ENCODE peak calls at places on chromosome 21, in four cellular contexts. G, Y, U and N are unnamed samples.

GRCh38 chr21:41947596-41948403 is 6.0 kb downstream of the C2CD2 start:
- DNase-seq in G (no peak), Y (no peak), U (no peak), N (no peak)

GRCh38 chr21:38818336-38818723 is 12.6 kb downstream of the ETS2 start:
- DNase-seq in G (no peak), Y (no peak), U (no peak), N (no peak)

GRCh38 chr21:45779226-45779625 is 135.7 kb downstream of the PCBP3 start:
- DNase-seq in G (no peak), Y (no peak), U (no peak), N (no peak)

GRCh38 chr21:37665230-37666024 is 250.8 kb downstream of the KCNJ6 start:
- DNase-seq in G (no peak), Y (no peak), U (no peak), N (no peak)

GRCh38 chr21:35603471-35603870 is 456.9 kb downstream of the SETD4 start:
- DNase-seq in G (no peak), Y (no peak), U (no peak), N (no peak)

GRCh38 chr21:45493401-45494001 is 48.7 kb downstream of the SLC19A1 start:
- DNase-seq in G (no peak), Y (no peak), U (no peak), N (no peak)

GRCh38 chr21:42219606-42220137 is 732 bp downstream of the ABCG1 start:
- DNase-seq in G (peak; percentile 58), Y (peak; percentile 50), U (peak; percentile 57), N (peak; percentile 49)

GRCh38 chr21:35059742-35060141 is 10.6 kb upstream of the RUNX1 start:
- DNase-seq in G (no peak), Y (no peak), U (no peak), N (no peak)

GRCh38 chr21:44862869-44863685 is 10.4 kb downstream of the PTTG1IP start:
- DNase-seq in G (no peak), Y (no peak), U (no peak), N (no peak)

GRCh38 chr21:35829014-35829525 is 231.3 kb downstream of the SETD4 start:
- DNase-seq in G (no peak), Y (no peak), U (no peak), N (no peak)

GRCh38 chr21:37546299-37546908 is 179.8 kb downstream of the DYRK1A start:
- DNase-seq in G (no peak), Y (no peak), U (no peak), N (no peak)

GRCh38 chr21:16968436-16968835 is 544.4 kb upstream of the CXADR start:
- DNase-seq in G (no peak), Y (no peak), U (no peak), N (no peak)

GRCh38 chr21:42781981-42782722 is 97.2 kb downstream of the WDR4 start:
- DNase-seq in G (no peak), Y (no peak), U (no peak), N (peak; percentile 63)

GRCh38 chr21:42493109-42494060 is 2.6 kb downstream of the RSPH1 start:
- DNase-seq in G (no peak), Y (no peak), U (no peak), N (no peak)

GRCh38 chr21:46159841-46160562 is 4.6 kb upstream of the FTCD start:
- DNase-seq in G (no peak), Y (no peak), U (no peak), N (peak; percentile 5)

GRCh38 chr21:42110691-42111469 is 39.8 kb downstream of the UMODL1 start:
- DNase-seq in G (no peak), Y (no peak), U (no peak), N (no peak)

GRCh38 chr21:38223893-38224540 is 32.8 kb upstream of the KCNJ15 start:
- DNase-seq in G (no peak), Y (no peak), U (peak; percentile 20), N (no peak)

GRCh38 chr21:26116456-26117011 is 54.0 kb downstream of the APP start:
- DNase-seq in G (no peak), Y (no peak), U (no peak), N (no peak)

GRCh38 chr21:15121655-15122120 is 56.9 kb upstream of the NRIP1 start:
- DNase-seq in G (no peak), Y (no peak), U (no peak), N (no peak)

GRCh38 chr21:45405271-45405818 is 380 bp downstream of the COL18A1 start:
- DNase-seq in G (peak; percentile 63), Y (no peak), U (peak; percentile 57), N (no peak)

GRCh38 chr21:34129039-34129891 is 55.9 kb downstream of the MRPS6 start:
- DNase-seq in G (no peak), Y (no peak), U (peak; percentile 42), N (peak; percentile 75)

GRCh38 chr21:15552914-15553491 is 176.8 kb upstream of the USP25 start:
- DNase-seq in G (no peak), Y (no peak), U (no peak), N (no peak)

GRCh38 chr21:38902608-38903445 is 97.1 kb downstream of the ETS2 start:
- DNase-seq in G (no peak), Y (no peak), U (no peak), N (no peak)